ENCODE peak calls at places on chromosomes 4 and X, in six cellular contexts. K, C, P, H, L and R are unnamed samples.

GRCh38 chrX:42385730-42386129 is 392.2 kb downstream of the PPP1R2C start:
- DNase-seq in H (no peak), P (no peak), L (no peak), K (no peak), C (peak; percentile 3), R (no peak)

GRCh38 chrX:43849173-43849572 is 33.1 kb downstream of the MAOB start:
- DNase-seq in L (no peak), K (no peak), C (no peak), H (no peak), P (no peak), R (no peak)

GRCh38 chr4:119872344-119873031 is 194.2 kb downstream of the MAD2L1 start:
- DNase-seq in P (no peak), H (peak; percentile 4), L (no peak), C (no peak), K (no peak), R (no peak)

GRCh38 chr4:165472943-165473676 is 94.3 kb downstream of the CPE start:
- DNase-seq in K (no peak), L (no peak), H (peak; percentile 5), P (no peak), C (no peak), R (no peak)

GRCh38 chrX:40495659-40496058 is 85.1 kb upstream of the ATP6AP2 start:
- DNase-seq in L (no peak), H (no peak), K (no peak), P (no peak), C (no peak), R (no peak)

GRCh38 chr4:138232364-138232763 is 9.8 kb downstream of the SLC7A11 start:
- DNase-seq in P (no peak), K (no peak), C (no peak), H (no peak), L (no peak), R (no peak)

GRCh38 chrX:2463973-2464676 is 36.7 kb downstream of the DHRSX start:
- DNase-seq in K (no peak), C (no peak), P (no peak), L (no peak), H (no peak), R (no peak)

GRCh38 chr4:143095447-143095846 is 89.3 kb upstream of the USP38 start:
- DNase-seq in H (no peak), L (no peak), K (no peak), P (no peak), C (no peak), R (no peak)

GRCh38 chrX:131083510-131084142 is 25.5 kb downstream of the ARHGAP36 start:
- DNase-seq in L (no peak), H (no peak), P (no peak), K (no peak), C (no peak), R (no peak)

GRCh38 chr4:7074423-7074822 is 6.6 kb upstream of the GRPEL1 start:
- DNase-seq in P (no peak), C (peak; percentile 58), K (no peak), H (no peak), L (no peak), R (peak; percentile 70)

GRCh38 chr4:149885896-149886295 is 70.3 kb upstream of the IQCM start:
- DNase-seq in L (no peak), C (peak; percentile 76), K (no peak), P (no peak), H (peak; percentile 38), R (peak; percentile 65)

GRCh38 chr4:184471872-184472539 is 2.3 kb downstream of the IRF2 start:
- DNase-seq in P (no peak), C (peak; percentile 70), L (no peak), H (peak; percentile 50), K (no peak), R (peak; percentile 88)
- H3K4me1 ChIP-seq in P (peaks cover 58% of the 10 kb centered on the region), C (peaks cover 19% of the 10 kb centered on the region), L (peaks cover 73% of the 10 kb centered on the region), H (peaks cover 3% of the 10 kb centered on the region), K (peaks cover 68% of the 10 kb centered on the region), R (peaks cover 15% of the 10 kb centered on the region)

GRCh38 chr4:38529189-38530115 is 134.5 kb upstream of the KLF3 start:
- DNase-seq in C (no peak), K (peak; percentile 41), L (no peak), P (peak; percentile 79), H (no peak), R (no peak)

GRCh38 chr4:38523054-38523453 is 140.9 kb upstream of the KLF3 start:
- DNase-seq in H (no peak), K (no peak), P (peak; percentile 36), L (peak; percentile 17), C (no peak), R (no peak)

GRCh38 chr4:38523524-38524448 is 140.2 kb upstream of the KLF3 start:
- DNase-seq in K (no peak), L (no peak), P (peak; percentile 24), H (no peak), C (no peak), R (peak; percentile 52)

GRCh38 chr4:38530486-38530885 is 133.5 kb upstream of the KLF3 start:
- DNase-seq in H (no peak), L (no peak), C (no peak), P (no peak), K (no peak), R (no peak)

DNA sequence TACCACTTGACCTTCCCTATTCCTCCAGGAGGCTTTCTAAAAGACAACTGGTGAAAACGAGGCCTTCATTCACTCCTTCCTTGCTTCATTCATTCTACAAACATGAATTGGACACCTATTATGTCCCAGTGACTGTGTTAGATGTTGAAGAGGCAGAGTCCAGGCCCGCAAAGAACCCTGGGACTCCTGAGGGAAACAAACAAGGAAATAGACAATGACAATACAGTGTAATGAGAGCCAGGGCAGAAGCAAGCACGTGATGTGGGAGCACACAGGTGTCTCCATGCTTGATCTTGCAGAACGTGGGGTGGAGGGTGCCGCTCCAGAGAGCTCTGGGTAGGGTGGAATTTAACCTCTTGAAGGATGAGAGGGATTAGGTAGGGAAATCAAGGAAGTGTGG is 137.6 kb upstream of the KLF3 start:
- DNase-seq in P (no peak), L (no peak), H (no peak), K (no peak), C (no peak), R (no peak)
- H3K4me1 ChIP-seq in P (peaks cover 12% of the 10 kb centered on the region), L (peaks cover 21% of the 10 kb centered on the region), H (no peaks in the 10 kb centered on the region), K (peaks cover 6% of the 10 kb centered on the region), C (no peaks in the 10 kb centered on the region), R (peaks cover 5% of the 10 kb centered on the region)

DNA sequence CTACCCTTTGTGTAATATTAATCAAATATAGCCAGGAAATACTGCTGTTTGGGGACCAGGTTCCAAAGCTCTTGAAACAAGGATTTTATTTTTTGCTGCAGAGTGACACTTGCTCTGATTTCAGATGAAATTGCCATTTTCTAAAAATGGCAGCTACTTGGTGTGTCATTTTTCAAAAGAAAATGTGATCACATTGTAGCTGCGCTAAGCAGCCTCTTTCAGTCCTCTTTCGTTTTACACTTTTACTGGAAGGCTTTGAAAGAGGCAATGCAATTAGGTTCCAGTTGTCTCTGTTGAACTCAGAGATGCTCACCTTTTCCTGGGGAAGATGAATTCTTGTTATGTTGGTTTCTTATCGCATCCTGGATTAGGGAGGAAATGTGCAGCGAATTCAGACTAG is 85.1 kb downstream of the CT47B1 start:
- DNase-seq in K (no peak), L (no peak), H (no peak), P (no peak), C (no peak), R (no peak)
- H3K4me1 ChIP-seq in K (peaks cover 7% of the 10 kb centered on the region), L (peaks cover 4% of the 10 kb centered on the region), H (no peaks in the 10 kb centered on the region), P (peaks cover 16% of the 10 kb centered on the region), C (peaks cover 24% of the 10 kb centered on the region), R (peaks cover 3% of the 10 kb centered on the region)

GRCh38 chrX:65712005-65712861 is 44.8 kb downstream of the MSN start:
- DNase-seq in H (no peak), C (no peak), K (no peak), L (no peak), P (no peak), R (no peak)
- H3K4me1 ChIP-seq in H (peaks cover 2% of the 10 kb centered on the region), C (peaks cover 4% of the 10 kb centered on the region), K (peaks cover 49% of the 10 kb centered on the region), L (peaks cover 87% of the 10 kb centered on the region), P (no peaks in the 10 kb centered on the region), R (no peaks in the 10 kb centered on the region)

DNA sequence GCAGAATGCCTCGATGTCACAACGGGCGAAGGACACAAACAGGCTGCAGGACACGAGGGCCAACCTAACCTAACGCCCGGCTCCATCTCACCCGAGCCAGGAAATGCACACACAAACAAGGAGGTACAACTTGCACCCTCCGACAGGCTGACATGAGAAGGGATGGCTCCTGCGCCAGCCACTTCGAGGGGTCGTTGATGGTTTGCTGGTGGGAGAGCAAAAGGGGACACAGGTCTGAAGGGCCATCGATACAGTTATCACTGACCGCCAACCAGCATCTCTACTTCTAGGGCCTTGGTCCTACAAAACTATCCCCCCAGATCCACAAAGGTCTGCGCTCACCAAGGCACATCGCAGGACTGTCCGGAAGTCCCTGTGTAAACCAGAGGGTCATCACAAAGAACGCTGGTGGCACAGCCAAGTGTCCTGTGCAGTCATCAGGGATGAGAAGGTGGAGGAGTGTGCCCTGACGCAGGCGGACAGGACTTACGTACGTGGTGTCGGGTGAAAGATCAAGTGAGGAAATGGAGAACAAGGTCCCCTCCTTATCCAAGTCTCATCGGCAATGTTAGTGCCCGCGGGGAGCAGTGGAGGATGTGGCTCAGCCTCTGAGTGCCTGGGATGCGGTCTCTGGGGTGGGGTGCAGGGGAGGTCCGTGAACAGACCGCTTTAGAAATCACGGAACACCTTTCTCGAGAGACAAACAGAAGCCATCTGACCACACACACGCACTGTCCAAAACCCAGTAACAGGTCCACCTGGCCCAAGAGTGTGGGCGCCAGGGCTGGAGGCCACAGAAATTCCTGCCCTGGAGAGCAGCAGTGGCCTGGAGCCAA is 7.0 kb downstream of the MXD4 start:
- DNase-seq in K (peak; percentile 20), H (no peak), P (peak; percentile 1), L (no peak), C (no peak), R (peak; percentile 83)
- H3K4me1 ChIP-seq in K (peaks cover 71% of the 10 kb centered on the region), H (peaks cover 38% of the 10 kb centered on the region), P (peaks cover 51% of the 10 kb centered on the region), L (peaks cover 69% of the 10 kb centered on the region), C (peaks cover 3% of the 10 kb centered on the region), R (peaks cover 20% of the 10 kb centered on the region)

GRCh38 chrX:37315511-37316248 is 33.5 kb upstream of the PRRG1 start:
- DNase-seq in L (no peak), P (no peak), H (no peak), C (no peak), K (no peak), R (no peak)
- H3K4me1 ChIP-seq in L (no peaks in the 10 kb centered on the region), P (no peaks in the 10 kb centered on the region), H (peaks cover 3% of the 10 kb centered on the region), C (peaks cover 9% of the 10 kb centered on the region), K (no peaks in the 10 kb centered on the region), R (peaks cover 6% of the 10 kb centered on the region)

GRCh38 chrX:153921511-153922285 is 4.4 kb downstream of the ARHGAP4 start:
- DNase-seq in C (peak; percentile 45), K (peak; percentile 40), P (no peak), H (no peak), L (no peak), R (peak; percentile 81)
- H3K4me1 ChIP-seq in C (no peaks in the 10 kb centered on the region), K (peaks cover 35% of the 10 kb centered on the region), P (peaks cover 11% of the 10 kb centered on the region), H (peaks cover 14% of the 10 kb centered on the region), L (peaks cover 49% of the 10 kb centered on the region), R (no peaks in the 10 kb centered on the region)